ENCODE peak calls at places on chromosomes 1 and 21, in ten cellular contexts. C is tibial artery; S is osteocyte; U is sigmoid colon; V is cardiac muscle cell; M is neural crest cell; E is dorsolateral prefrontal cortex; L is omental fat pad; Q is CD8-positive, alpha-beta T cell; I is HFFc6. J is an unnamed sample.

GRCh38 chr1:153540394-153541361 is at the start of gene S100A5:
- DNase-seq in L (no peak), M (no peak), E (peak), I (peak), U (peak), V (no peak), C (no peak), Q (peak), S (no peak), J (no peak)

GRCh38 chr1:212721388-212722247 is 22.0 kb upstream of the BATF3 start:
- DNase-seq in Q (no peak), S (no peak), L (no peak), E (no peak), I (peak), M (no peak), U (no peak), V (no peak), C (no peak), J (no peak)

GRCh38 chr1:35046730-35047129 is 15.0 kb upstream of the ZMYM6 start:
- DNase-seq in U (no peak), M (no peak), V (no peak), I (no peak), S (no peak), C (no peak), Q (no peak), L (no peak), E (no peak), J (no peak)

GRCh38 chr1:197955486-197956394 is 38.6 kb downstream of the LHX9 start:
- DNase-seq in M (no peak), L (no peak), V (no peak), U (no peak), E (no peak), S (no peak), Q (no peak), C (no peak), I (peak), J (no peak)

GRCh38 chr1:113868387-113869083 is 3.0 kb downstream of the PTPN22 start:
- DNase-seq in C (no peak), Q (no peak), I (peak), U (no peak), M (no peak), L (no peak), V (no peak), E (no peak), S (no peak), J (no peak)

GRCh38 chr1:54001620-54002019 is 16.4 kb downstream of the LDLRAD1 start:
- DNase-seq in U (no peak), Q (no peak), C (no peak), L (no peak), I (no peak), S (no peak), E (no peak), V (no peak), M (no peak), J (no peak)

GRCh38 chr1:30684881-30685795 is 38.2 kb downstream of the MATN1 start:
- DNase-seq in L (no peak), Q (peak), M (peak), V (peak), E (peak), U (peak), I (no peak), S (no peak), C (no peak), J (no peak)

GRCh38 chr21:42316891-42317290 is 1.7 kb upstream of the TFF3 start:
- DNase-seq in I (no peak), E (no peak), Q (no peak), V (no peak), M (no peak), C (no peak), S (no peak), U (no peak), L (no peak), J (peak)

GRCh38 chr1:91013302-91013701 is 8.5 kb downstream of the ZNF644 start:
- DNase-seq in C (no peak), S (no peak), I (no peak), E (no peak), Q (no peak), M (no peak), V (no peak), L (no peak), U (no peak), J (no peak)

DNA sequence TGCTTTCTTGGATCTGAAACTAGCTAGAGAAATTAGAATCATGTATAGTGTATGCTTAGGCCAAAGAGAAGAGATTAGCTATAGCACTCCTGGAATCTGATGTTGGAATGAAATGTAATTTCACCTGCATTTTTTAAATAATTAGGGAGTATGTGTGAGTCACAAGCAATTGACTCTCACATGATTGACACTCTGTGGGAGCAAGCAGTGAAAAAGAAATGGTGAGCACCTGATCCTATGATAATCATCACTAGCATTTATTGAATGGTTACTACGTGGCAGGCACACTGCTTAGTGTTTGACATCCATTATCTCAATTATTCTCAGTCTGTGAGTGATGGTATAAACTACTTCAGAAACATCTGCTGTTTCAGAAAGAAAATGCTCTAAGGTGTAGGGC is 176.6 kb downstream of the NRIP1 start:
- DNase-seq in U (no peak), Q (no peak), V (no peak), C (no peak), M (no peak), S (no peak), E (no peak), L (no peak), I (no peak), J (no peak)
- TF ChIP-seq CTCF in U (no peak), Q (no peak), V (no peak), C (no peak), M (no peak), S (no peak), E (no peak), L (no peak), I (no peak), J (no peak)

DNA sequence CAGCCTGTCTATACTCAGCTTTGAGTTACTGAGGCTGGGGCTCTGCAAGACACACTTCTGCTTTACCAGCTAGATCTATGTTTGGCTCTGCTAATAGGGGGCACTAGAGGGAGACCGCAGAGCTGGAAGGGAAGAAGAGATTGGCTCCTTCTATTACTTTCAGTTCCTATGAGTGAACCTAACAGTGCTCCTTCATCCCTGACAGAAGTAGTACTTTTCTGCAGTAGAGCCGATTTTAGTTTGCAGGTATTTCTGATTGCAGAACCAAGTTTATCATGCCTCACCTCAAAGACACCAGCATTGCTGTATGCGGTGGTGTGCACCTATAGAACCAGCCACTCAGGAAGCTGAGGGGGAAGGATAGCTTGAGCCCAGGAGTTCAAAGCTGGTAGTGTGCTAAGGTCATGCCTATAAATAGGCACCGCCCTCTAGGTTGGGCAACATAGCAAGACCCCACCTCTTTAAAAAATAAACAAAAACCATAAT is 5.7 kb upstream of the ZDHHC18 start:
- DNase-seq in L (no peak), U (no peak), S (no peak), E (no peak), V (no peak), I (no peak), M (no peak), Q (no peak), C (no peak), J (no peak)
- TF ChIP-seq CTCF in L (no peak), U (no peak), S (no peak), E (no peak), V (peak), I (no peak), M (no peak), Q (peak), C (no peak), J (no peak)

DNA sequence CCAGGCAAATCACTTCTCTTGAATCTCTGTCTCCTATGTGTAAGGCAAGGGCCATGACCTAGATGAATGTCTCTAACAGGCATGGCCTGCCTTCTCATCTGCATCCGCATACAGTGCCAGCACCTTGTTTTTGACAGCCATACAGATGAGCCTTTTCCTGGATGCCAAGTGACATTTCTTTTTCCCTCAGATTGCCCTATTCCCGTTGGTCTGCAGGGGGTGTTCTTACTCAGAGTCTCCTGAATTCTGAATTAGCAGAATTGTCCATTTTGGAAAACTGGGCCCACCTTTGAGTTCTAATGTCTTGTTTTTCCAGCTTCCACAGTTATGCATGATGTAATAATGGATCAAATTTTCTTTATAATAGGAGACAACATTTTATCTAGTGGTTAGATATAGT is 88.0 kb upstream of the ADAR start:
- DNase-seq in U (no peak), C (no peak), V (no peak), S (no peak), M (no peak), L (no peak), I (peak), Q (no peak), E (no peak), J (no peak)
- TF ChIP-seq CTCF in U (no peak), C (no peak), V (peak), S (peak), M (peak), L (no peak), I (peak), Q (no peak), E (peak), J (peak)

DNA sequence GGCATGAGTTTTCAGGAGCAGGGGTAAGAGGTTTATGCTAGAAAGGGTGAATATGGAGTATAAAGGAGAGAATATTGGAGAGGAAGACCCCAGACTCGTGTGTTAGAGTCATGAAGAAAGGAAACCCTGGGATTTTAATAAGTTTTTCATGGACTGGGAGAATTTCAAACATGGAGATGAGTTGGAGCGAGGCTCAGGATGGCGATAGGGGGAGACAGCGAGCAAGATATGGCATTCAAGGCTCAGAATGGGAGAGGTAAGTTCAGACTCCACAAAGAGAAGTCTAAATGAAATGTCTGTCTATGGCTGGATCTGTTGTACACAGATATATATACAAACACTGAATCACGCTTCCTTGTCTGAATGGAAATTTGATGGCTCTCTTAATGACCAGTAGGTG is 92.5 kb downstream of the LRRC40 start:
- DNase-seq in U (no peak), Q (no peak), I (no peak), M (no peak), L (no peak), V (no peak), E (no peak), S (no peak), C (no peak), J (no peak)
- TF ChIP-seq CTCF in U (no peak), Q (no peak), I (peak), M (no peak), L (no peak), V (peak), E (no peak), S (peak), C (no peak), J (peak)

DNA sequence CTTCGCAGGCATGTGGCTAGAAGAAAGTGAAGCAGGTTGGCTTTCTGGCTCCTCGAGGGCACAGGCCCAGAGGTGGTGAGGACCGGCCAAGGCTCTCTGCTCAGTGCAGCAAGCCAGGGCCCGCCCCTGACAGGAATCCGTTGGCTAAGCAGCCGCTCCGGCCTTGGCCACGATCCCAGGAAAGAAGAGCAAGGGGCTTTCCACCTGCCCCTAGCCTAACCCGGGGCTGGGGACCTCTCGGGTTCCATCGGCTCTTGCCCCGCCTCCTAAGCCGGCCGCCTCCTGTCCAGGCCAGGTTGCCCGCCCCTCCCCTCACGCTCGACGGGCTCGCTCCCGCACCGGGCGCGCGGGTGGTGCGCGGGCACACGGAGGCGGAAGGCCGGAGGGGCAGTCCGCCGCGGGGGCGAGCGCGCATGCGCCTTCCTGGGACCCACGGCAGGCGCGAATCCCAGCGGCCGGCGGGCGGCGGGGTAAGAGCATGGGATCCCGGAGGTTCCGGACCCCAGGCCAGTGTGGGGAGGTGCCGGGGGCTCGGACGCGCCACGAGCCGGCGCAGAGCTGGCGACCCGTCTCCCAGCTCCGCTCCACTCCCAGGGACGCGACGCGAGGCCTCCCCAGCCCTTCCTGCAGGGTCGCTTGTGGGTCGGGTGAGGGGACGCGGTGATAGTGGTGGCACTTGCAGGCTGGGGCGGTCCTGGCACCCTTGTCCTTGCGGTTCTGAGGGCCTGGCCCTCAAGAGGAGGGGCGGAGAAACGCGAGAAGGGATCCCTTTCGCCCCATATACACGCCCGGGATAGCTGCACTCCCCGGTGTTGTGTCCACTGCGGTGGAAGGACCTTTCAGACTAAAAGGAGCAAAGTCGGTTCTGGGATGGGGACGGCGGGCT is at the start of gene ALG6:
- DNase-seq in L (peak), Q (peak), V (peak), S (peak), U (peak), I (peak), E (peak), M (peak), C (peak), J (peak)
- TF ChIP-seq CTCF in L (no peak), Q (no peak), V (no peak), S (peak), U (no peak), I (no peak), E (peak), M (peak), C (no peak), J (peak)

DNA sequence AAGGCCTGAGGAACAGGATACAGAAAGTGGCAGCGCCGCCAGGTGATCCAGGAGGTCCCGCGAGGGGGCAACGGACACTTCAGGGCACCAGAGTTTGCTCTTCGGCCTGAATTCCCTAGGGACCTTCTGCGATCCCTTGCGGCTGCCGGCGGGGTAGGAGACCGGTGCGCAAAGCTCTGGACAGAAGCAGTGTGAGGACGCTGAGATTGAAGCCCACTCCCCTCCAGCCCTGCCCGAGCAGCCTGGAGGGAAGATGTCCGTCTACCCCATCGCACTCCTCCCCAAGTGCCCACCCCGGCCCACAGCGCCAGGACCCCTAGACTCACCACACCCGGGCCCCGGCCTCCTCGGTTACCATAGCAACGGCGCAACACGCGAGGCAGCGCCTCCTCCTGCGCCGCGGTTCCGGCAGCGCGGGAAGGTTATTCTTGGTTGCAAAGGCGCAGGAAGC is at the start of gene ANKRD45:
- DNase-seq in L (peak), Q (no peak), E (peak), S (peak), M (peak), I (no peak), U (no peak), C (no peak), V (peak), J (peak)
- TF ChIP-seq CTCF in L (no peak), Q (no peak), E (no peak), S (no peak), M (no peak), I (no peak), U (no peak), C (no peak), V (peak), J (no peak)

GRCh38 chr21:46324390-46325072 is 575 bp downstream of the PCNT start:
- DNase-seq in C (peak), I (peak), S (peak), L (peak), E (peak), V (peak), U (peak), Q (peak), M (peak), J (peak)

GRCh38 chr21:46328151-46328550 is 4.2 kb downstream of the PCNT start:
- DNase-seq in U (no peak), E (no peak), Q (no peak), V (no peak), C (no peak), I (no peak), M (no peak), S (no peak), L (no peak), J (no peak)

GRCh38 chr21:46325073-46325912 is 1.3 kb downstream of the PCNT start:
- DNase-seq in I (peak), V (peak), S (no peak), Q (peak), M (peak), C (peak), E (peak), U (peak), L (no peak), J (peak)

GRCh38 chr21:46327711-46328110 is 3.8 kb downstream of the PCNT start:
- DNase-seq in S (no peak), V (no peak), U (no peak), E (no peak), M (no peak), L (no peak), C (no peak), I (no peak), Q (no peak), J (no peak)

GRCh38 chr21:46326110-46326703 is 2.3 kb downstream of the PCNT start:
- DNase-seq in S (no peak), U (no peak), V (no peak), C (no peak), L (no peak), E (no peak), Q (no peak), I (no peak), M (no peak), J (no peak)
- TF ChIP-seq CTCF in S (no peak), U (no peak), V (no peak), C (no peak), L (no peak), E (no peak), Q (no peak), I (no peak), M (no peak), J (no peak)

GRCh38 chr21:37564341-37564923 is 197.9 kb downstream of the DYRK1A start:
- DNase-seq in M (no peak), I (peak), Q (peak), L (peak), S (peak), V (peak), E (peak), U (peak), C (peak), J (no peak)
- TF ChIP-seq CTCF in M (no peak), I (peak), Q (no peak), L (no peak), S (no peak), V (no peak), E (no peak), U (no peak), C (no peak), J (no peak)

GRCh38 chr1:6585841-6586240 is 6.0 kb downstream of the ZBTB48 start:
- DNase-seq in M (no peak), L (no peak), V (no peak), U (no peak), S (no peak), I (no peak), E (no peak), Q (no peak), C (no peak), J (no peak)

GRCh38 chr1:6585081-6585722 is 5.4 kb downstream of the ZBTB48 start:
- DNase-seq in C (no peak), U (no peak), V (no peak), L (no peak), E (no peak), Q (no peak), I (no peak), M (no peak), S (no peak), J (no peak)

GRCh38 chr1:6586404-6586816 is 6.6 kb downstream of the ZBTB48 start:
- DNase-seq in M (no peak), V (no peak), S (no peak), C (no peak), I (no peak), Q (no peak), L (no peak), E (no peak), U (peak), J (no peak)

GRCh38 chr1:6582370-6582769 is 2.6 kb downstream of the ZBTB48 start:
- DNase-seq in S (no peak), I (no peak), U (no peak), V (no peak), E (no peak), M (no peak), Q (no peak), L (no peak), C (no peak), J (no peak)

GRCh38 chr1:6584126-6585080 is 4.6 kb downstream of the ZBTB48 start:
- DNase-seq in V (no peak), S (no peak), C (no peak), M (no peak), E (no peak), L (no peak), I (no peak), Q (no peak), U (no peak), J (no peak)
- TF ChIP-seq CTCF in V (no peak), S (no peak), C (peak), M (peak), E (no peak), L (no peak), I (peak), Q (no peak), U (no peak), J (peak)

J was measured in type B pancreatic cell.